ENCODE peak calls at places on chromosomes 5 and 9, in nine cellular contexts. I is testis, J is adrenal gland, P is GM12891, U is ovary, Z is breast epithelium, V is body of pancreas, L is heart left ventricle, A is tibial nerve. T is an unnamed sample.

GRCh38 chr9:123246534-123246933 is 21.9 kb downstream of the STRBP start:
- DNase-seq in I (no peak), J (no peak), P (no peak), U (no peak), Z (no peak), V (no peak), L (no peak), A (no peak), T (no peak)

GRCh38 chr5:165620394-165620793 is 2115.0 kb downstream of the MAT2B start:
- DNase-seq in I (no peak), J (no peak), P (no peak), U (no peak), Z (no peak), V (peak; percentile 21), L (no peak), A (no peak), T (no peak)

GRCh38 chr5:100456615-100457014 is 78.6 kb upstream of the FAM174A start:
- DNase-seq in I (no peak), J (no peak), P (no peak), U (no peak), Z (no peak), V (no peak), L (no peak), A (no peak), T (no peak)

GRCh38 chr5:6603643-6604042 is 29.2 kb downstream of the NSUN2 start:
- DNase-seq in I (no peak), J (no peak), P (no peak), U (no peak), Z (no peak), V (no peak), L (peak; percentile 33), A (no peak), T (no peak)

GRCh38 chr5:53917095-53917494 is 356.7 kb downstream of the NDUFS4 start:
- DNase-seq in I (no peak), J (no peak), P (no peak), U (no peak), Z (no peak), V (no peak), L (no peak), A (no peak), T (no peak)

GRCh38 chr9:115213777-115214428 is 95.9 kb upstream of the TNC start:
- DNase-seq in I (no peak), J (no peak), P (no peak), U (no peak), Z (no peak), V (no peak), L (no peak), A (peak; percentile 48), T (peak; percentile 69)

GRCh38 chr9:91316093-91316492 is 45.6 kb downstream of the AUH start:
- DNase-seq in I (no peak), J (no peak), P (no peak), U (no peak), Z (no peak), V (no peak), L (no peak), A (no peak), T (no peak)

GRCh38 chr5:14178671-14179211 is 35.6 kb downstream of the TRIO start:
- DNase-seq in I (no peak), J (no peak), P (no peak), U (no peak), Z (no peak), V (no peak), L (no peak), A (no peak), T (no peak)

DNA sequence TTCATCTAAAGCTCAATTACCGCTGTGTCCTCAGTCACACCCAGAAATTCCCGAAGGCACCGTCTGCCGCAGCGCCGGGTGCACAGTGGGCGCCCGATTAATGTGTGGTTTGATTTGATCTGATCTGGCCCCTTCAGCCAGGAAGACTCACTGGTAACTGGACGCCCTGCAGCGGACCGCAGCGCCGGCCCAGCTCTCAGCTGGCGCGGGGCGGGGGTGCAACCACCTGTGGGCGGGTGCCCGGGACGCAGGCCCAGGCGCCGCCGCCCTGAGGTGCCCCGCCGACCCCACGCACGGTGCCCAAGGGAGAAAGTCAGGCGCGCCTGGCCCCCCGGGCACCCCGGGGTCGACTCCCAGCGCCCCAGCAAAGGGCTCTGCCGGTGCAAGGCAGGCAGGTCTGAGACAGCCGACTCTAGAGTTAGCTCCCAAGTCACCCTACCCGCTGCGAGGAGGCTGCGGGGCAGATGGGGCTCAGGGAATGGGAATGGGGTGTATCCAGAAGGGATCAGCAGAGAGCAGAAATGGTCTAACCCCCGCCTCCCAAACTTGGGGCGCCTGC is 1.7 kb downstream of the EPB41L4B start:
- DNase-seq in I (no peak), J (peak; percentile 40), P (no peak), U (peak; percentile 57), Z (no peak), V (peak; percentile 79), L (no peak), A (no peak), T (no peak)
- TF ChIP-seq POLR2A in I (no peak), J (no peak), P (no peak), U (no peak), Z (no peak), V (peak; percentile 71), L (no peak), A (no peak), T (no peak)

GRCh38 chr5:173734716-173735115 is 118.3 kb upstream of the BOD1 start:
- DNase-seq in I (no peak), J (no peak), P (no peak), U (no peak), Z (no peak), V (no peak), L (no peak), A (no peak), T (no peak)

GRCh38 chr5:173736374-173736773 is 119.9 kb upstream of the BOD1 start:
- DNase-seq in I (no peak), J (no peak), P (no peak), U (no peak), Z (no peak), V (no peak), L (no peak), A (no peak), T (no peak)

GRCh38 chr5:173735171-173735570 is 118.7 kb upstream of the BOD1 start:
- DNase-seq in I (no peak), J (no peak), P (no peak), U (no peak), Z (no peak), V (no peak), L (no peak), A (no peak), T (no peak)

GRCh38 chr5:173735691-173736090 is 119.2 kb upstream of the BOD1 start:
- DNase-seq in I (no peak), J (no peak), P (no peak), U (no peak), Z (no peak), V (no peak), L (no peak), A (no peak), T (no peak)

GRCh38 chr5:173736923-173737412 is 120.5 kb upstream of the BOD1 start:
- DNase-seq in I (no peak), J (no peak), P (peak; percentile 61), U (no peak), Z (no peak), V (no peak), L (no peak), A (no peak), T (no peak)
- TF ChIP-seq POLR2A in I (no peak), J (no peak), P (no peak), U (no peak), Z (no peak), V (no peak), L (no peak), A (no peak), T (no peak)

DNA sequence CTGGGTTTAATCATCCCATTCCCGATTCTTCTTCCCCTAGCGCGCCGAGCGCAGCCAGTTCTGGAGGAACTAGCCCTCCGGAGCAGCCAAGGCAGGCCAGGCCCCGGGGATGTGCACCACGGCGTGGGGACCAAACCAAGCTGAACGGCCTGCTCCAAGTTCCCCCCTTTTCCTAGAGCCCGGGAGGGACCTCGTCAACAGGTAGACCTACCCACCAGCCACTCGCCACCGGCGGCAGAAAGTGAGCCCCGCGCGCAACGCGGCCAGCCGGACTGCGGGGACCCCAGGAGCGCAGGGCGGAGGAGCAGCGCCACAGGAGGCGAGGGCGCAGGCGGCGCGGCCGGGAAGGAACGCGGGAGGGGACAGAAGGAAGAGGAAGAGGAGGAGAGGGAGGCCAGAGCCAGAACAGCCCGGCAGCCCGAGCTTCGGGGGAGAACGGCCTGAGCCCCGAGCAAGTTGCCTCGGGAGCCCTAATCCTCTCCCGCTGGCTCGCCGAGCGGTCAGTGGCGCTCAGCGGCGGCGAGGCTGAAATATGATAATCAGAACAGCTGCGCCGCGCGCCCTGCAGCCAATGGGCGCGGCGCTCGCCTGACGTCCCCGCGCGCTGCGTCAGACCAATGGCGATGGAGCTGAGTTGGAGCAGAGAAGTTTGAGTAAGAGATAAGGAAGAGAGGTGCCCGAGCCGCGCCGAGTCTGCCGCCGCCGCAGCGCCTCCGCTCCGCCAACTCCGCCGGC is at the start of gene ISL1:
- DNase-seq in I (peak; percentile 84), J (peak; percentile 62), P (no peak), U (no peak), Z (no peak), V (peak; percentile 73), L (no peak), A (peak; percentile 20), T (peak; percentile 23)
- TF ChIP-seq POLR2A in I (no peak), J (peak; percentile 87), P (no peak), U (no peak), Z (no peak), V (peak; percentile 77), L (no peak), A (no peak), T (peak; percentile 49)

DNA sequence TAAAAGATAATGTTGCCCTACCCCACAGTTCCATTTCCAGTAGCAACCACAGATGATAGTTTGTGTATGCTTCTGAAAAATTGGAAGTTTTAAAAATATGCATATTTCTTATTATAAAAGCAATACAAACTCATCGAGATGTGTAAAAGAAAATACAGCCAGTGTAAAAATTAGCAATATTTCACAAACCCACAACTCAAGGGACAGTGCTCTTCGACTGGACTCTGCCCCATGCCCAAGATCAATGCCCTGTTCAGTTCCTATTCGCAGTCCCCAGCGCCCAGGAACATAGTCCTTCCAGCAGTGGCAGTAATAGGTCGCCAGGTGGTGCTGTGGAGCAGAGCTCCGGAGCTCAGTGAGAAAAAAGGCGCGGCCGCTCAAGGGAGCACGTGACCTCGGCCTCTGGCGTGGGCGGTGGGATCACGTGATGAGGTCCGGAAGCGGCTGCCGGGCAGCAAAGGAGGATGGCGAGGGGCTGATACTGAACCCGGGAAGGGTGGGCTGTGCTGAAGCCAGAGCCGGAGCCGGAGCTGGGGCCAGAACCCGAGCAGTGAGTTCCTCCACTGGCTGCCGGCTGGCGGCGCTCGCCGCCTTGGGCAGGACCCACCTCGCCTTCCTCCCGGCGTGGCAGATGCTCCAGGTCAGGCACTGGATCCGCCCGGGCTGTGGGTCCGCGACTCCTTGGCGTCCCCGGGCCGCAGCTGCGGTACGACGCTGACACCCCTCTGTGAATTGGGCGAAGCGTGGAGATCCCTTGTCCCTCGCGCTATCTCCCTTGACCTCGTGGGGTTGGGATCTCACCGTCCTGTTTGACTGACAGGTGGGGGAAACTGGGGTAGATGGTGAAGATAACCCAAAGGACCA is at the start of gene SLC36A1:
- DNase-seq in I (peak; percentile 97), J (peak; percentile 92), P (peak; percentile 78), U (peak; percentile 96), Z (peak; percentile 90), V (peak; percentile 96), L (peak; percentile 94), A (peak; percentile 97), T (peak; percentile 94)
- TF ChIP-seq POLR2A in I (no peak), J (peak; percentile 36), P (peak; percentile 53), U (no peak), Z (no peak), V (peak; percentile 64), L (peak; percentile 57), A (peak; percentile 24), T (peak; percentile 30)

T was measured in uterus.